ENCODE peak calls at places on chromosomes 5 and 9, in five cellular contexts. W, V, I, Z and K are unnamed samples.

GRCh38 chr9:91896513-91897121 is 53.4 kb downstream of the ROR2 start:
- DNase-seq in Z (no peak), V (no peak), I (no peak), W (peak; percentile 44), K (no peak)

GRCh38 chr9:107707419-107707837 is 217.9 kb upstream of the KLF4 start:
- DNase-seq in W (peak; percentile 71), Z (no peak), V (no peak), I (no peak), K (peak; percentile 94)

GRCh38 chr5:6583049-6583880 is 49.6 kb downstream of the NSUN2 start:
- DNase-seq in I (no peak), W (no peak), V (peak; percentile 57), Z (peak; percentile 55), K (no peak)

GRCh38 chr5:38719916-38720315 is 125.9 kb upstream of the OSMR start:
- DNase-seq in Z (no peak), W (peak; percentile 82), V (no peak), I (no peak), K (peak; percentile 38)

GRCh38 chr9:34343090-34343489 is 13.7 kb downstream of the NUDT2 start:
- DNase-seq in W (no peak), I (peak; percentile 83), Z (peak; percentile 76), V (no peak), K (no peak)

GRCh38 chr5:68173007-68173406 is 42.5 kb upstream of the PIK3R1 start:
- DNase-seq in Z (no peak), W (no peak), I (no peak), V (no peak), K (no peak)

GRCh38 chr9:107446491-107446890 is 43.1 kb downstream of the KLF4 start:
- DNase-seq in V (no peak), W (no peak), Z (no peak), I (no peak), K (no peak)

GRCh38 chr5:124995451-124995850 is 249.0 kb upstream of the ZNF608 start:
- DNase-seq in V (no peak), W (no peak), I (no peak), Z (no peak), K (peak; percentile 46)

GRCh38 chr5:32263683-32264082 is 49.1 kb downstream of the MTMR12 start:
- DNase-seq in V (no peak), W (no peak), Z (no peak), I (no peak), K (no peak)

GRCh38 chr9:38084556-38084880 is 15.5 kb upstream of the SHB start:
- DNase-seq in Z (no peak), I (peak; percentile 59), W (no peak), V (no peak), K (no peak)

GRCh38 chr9:26326473-26327044 is 566.0 kb downstream of the CAAP1 start:
- DNase-seq in Z (peak; percentile 20), W (no peak), I (no peak), V (peak; percentile 48), K (peak; percentile 49)

GRCh38 chr5:108983456-108984092 is 235.9 kb downstream of the FER start:
- DNase-seq in W (no peak), V (no peak), Z (no peak), I (no peak), K (peak; percentile 17)

GRCh38 chr5:159209438-159210305 is at the start of gene RNF145:
- DNase-seq in W (peak; percentile 27), I (peak; percentile 90), Z (peak; percentile 91), V (peak; percentile 95), K (peak; percentile 38)

GRCh38 chr5:158456756-158457155 is 597.8 kb upstream of the CLINT1 start:
- DNase-seq in V (no peak), W (peak; percentile 92), I (no peak), Z (no peak), K (peak; percentile 81)

GRCh38 chr9:134913041-134913712 is 4.5 kb downstream of the FCN1 start:
- DNase-seq in Z (no peak), I (no peak), V (no peak), W (no peak), K (no peak)

GRCh38 chr9:82412586-82412985 is 424.0 kb downstream of the SPATA31D1 start:
- DNase-seq in Z (no peak), V (no peak), I (no peak), W (no peak), K (no peak)

GRCh38 chr5:151450605-151451004 is 3.2 kb downstream of the SLC36A1 start:
- DNase-seq in I (no peak), W (no peak), V (no peak), Z (no peak), K (no peak)

GRCh38 chr9:112844771-112845542 is 45.7 kb downstream of the SLC46A2 start:
- DNase-seq in V (peak; percentile 87), I (peak; percentile 88), Z (peak; percentile 71), W (no peak), K (peak; percentile 15)

GRCh38 chr9:16521868-16522381 is 348.5 kb downstream of the BNC2 start:
- DNase-seq in W (peak; percentile 91), Z (no peak), I (no peak), V (no peak), K (peak; percentile 75)

GRCh38 chr5:98940586-98940985 is 11.8 kb upstream of the CHD1 start:
- DNase-seq in Z (peak; percentile 30), W (no peak), I (no peak), V (no peak), K (no peak)

GRCh38 chr5:51684794-51685355 is 301.6 kb downstream of the ISL1 start:
- DNase-seq in Z (no peak), V (no peak), I (no peak), W (no peak), K (no peak)

GRCh38 chr5:6745706-6746217 is 32.5 kb downstream of the TENT4A start:
- DNase-seq in V (peak; percentile 50), I (no peak), W (no peak), Z (peak; percentile 63), K (peak; percentile 27)

GRCh38 chr9:135729480-135729879 is 27.5 kb downstream of the KCNT1 start:
- DNase-seq in I (no peak), Z (no peak), V (no peak), W (no peak), K (no peak)

GRCh38 chr5:56941981-56942380 is 9.9 kb downstream of the MIER3 start:
- DNase-seq in W (peak; percentile 56), I (no peak), Z (no peak), V (no peak), K (no peak)

GRCh38 chr5:154117930-154118329 is 72.6 kb upstream of the GALNT10 start:
- DNase-seq in Z (no peak), V (no peak), I (no peak), W (no peak), K (no peak)

GRCh38 chr5:61964199-61964598 is 341.8 kb upstream of the KIF2A start:
- DNase-seq in W (peak; percentile 4), I (no peak), Z (no peak), V (no peak), K (no peak)

GRCh38 chr9:2623046-2623865 is 1.7 kb downstream of the VLDLR start:
- DNase-seq in V (no peak), I (peak; percentile 65), Z (peak; percentile 63), W (no peak), K (no peak)

GRCh38 chr5:93053825-93054224 is 527.2 kb downstream of the NR2F1-AS1 start:
- DNase-seq in Z (no peak), W (no peak), I (no peak), V (no peak), K (peak; percentile 23)

GRCh38 chr5:178249191-178249989 is 16.8 kb upstream of the PHYKPL start:
- DNase-seq in I (no peak), W (no peak), Z (no peak), V (no peak), K (no peak)

GRCh38 chr5:38715671-38716070 is 130.1 kb upstream of the OSMR start:
- DNase-seq in I (no peak), V (no peak), Z (no peak), W (no peak), K (no peak)

GRCh38 chr5:31021181-31021624 is 172.3 kb upstream of the CDH6 start:
- DNase-seq in I (no peak), V (no peak), W (no peak), Z (no peak), K (peak; percentile 59)

GRCh38 chr9:120715331-120715924 is 1.2 kb upstream of the MEGF9 start:
- DNase-seq in I (peak; percentile 80), W (peak; percentile 57), Z (no peak), V (peak; percentile 71), K (no peak)

GRCh38 chr5:26805076-26805475 is 233.3 kb downstream of the CDH9 start:
- DNase-seq in Z (no peak), W (no peak), I (no peak), V (no peak), K (no peak)

GRCh38 chr5:68771221-68771620 is 322.6 kb upstream of the SLC30A5 start:
- DNase-seq in I (no peak), Z (peak; percentile 27), W (no peak), V (no peak), K (no peak)

GRCh38 chr5:55564716-55565115 is 30.0 kb upstream of the PLPP1 start:
- DNase-seq in W (no peak), Z (no peak), V (no peak), I (no peak), K (no peak)